ENCODE peak calls at places on chromosomes 4 and X, in four cellular contexts. U, Z, M and J are unnamed samples.

GRCh38 chrX:14616876-14617275 is 87.5 kb downstream of the GLRA2 start:
- DNase-seq in M (no peak), Z (no peak), U (no peak), J (no peak)

GRCh38 chrX:120207009-120207610 is 43.5 kb upstream of the ZBTB33 start:
- DNase-seq in M (no peak), Z (no peak), U (no peak), J (no peak)

GRCh38 chrX:7435822-7436221 is 287.9 kb upstream of the PUDP start:
- DNase-seq in M (no peak), U (no peak), Z (no peak), J (no peak)

GRCh38 chr4:57078685-57079521 is 31.3 kb downstream of the IGFBP7 start:
- DNase-seq in M (peak), U (peak), Z (no peak), J (no peak)

GRCh38 chrX:134294548-134294947 is 57.6 kb downstream of the CCDC160 start:
- DNase-seq in M (peak), U (no peak), Z (no peak), J (no peak)

GRCh38 chr4:10157478-10158354 is 41.1 kb upstream of the WDR1 start:
- DNase-seq in Z (peak), U (peak), M (peak), J (peak)

GRCh38 chrX:124388562-124388961 is 42.2 kb downstream of the SH2D1A start:
- DNase-seq in M (peak), U (peak), Z (peak), J (peak)

GRCh38 chr4:100494166-100494565 is 23.7 kb downstream of the EMCN start:
- DNase-seq in M (no peak), U (no peak), Z (no peak), J (no peak)

GRCh38 chr4:141899103-141899502 is 262.7 kb downstream of the IL15 start:
- DNase-seq in M (peak), Z (no peak), U (no peak), J (no peak)

GRCh38 chrX:44903107-44903506 is 30.1 kb downstream of the KDM6A start:
- DNase-seq in M (no peak), U (no peak), Z (no peak), J (no peak)